ENCODE peak calls at places on chromosomes 2 and 18, in six cellular contexts. C, I, N, Y, V and O are unnamed samples.

GRCh38 chr2:205835982-205836381 is 153.7 kb downstream of the NRP2 start:
- DNase-seq in C (no peak), Y (no peak), I (no peak), V (no peak), N (no peak), O (no peak)

GRCh38 chr2:237904806-237905599 is 45.6 kb downstream of the RAMP1 start:
- DNase-seq in C (no peak), V (peak; percentile 35), Y (no peak), I (no peak), N (no peak), O (no peak)

GRCh38 chr2:151947524-151948165 is 119.4 kb upstream of the ARL5A start:
- DNase-seq in C (no peak), V (no peak), Y (no peak), I (no peak), N (no peak), O (no peak)

GRCh38 chr2:19664651-19665050 is 237.1 kb downstream of the TTC32 start:
- DNase-seq in V (no peak), I (no peak), Y (no peak), C (peak; percentile 28), N (no peak), O (no peak)

GRCh38 chr2:120435671-120436459 is 89.9 kb downstream of the INHBB start:
- DNase-seq in Y (no peak), I (no peak), C (no peak), V (no peak), N (no peak), O (no peak)

GRCh38 chr2:8086342-8086741 is 595.5 kb upstream of the ID2 start:
- DNase-seq in C (peak; percentile 40), Y (no peak), I (no peak), V (no peak), N (no peak), O (no peak)

GRCh38 chr2:222944552-222944951 is 83.7 kb downstream of the ACSL3 start:
- DNase-seq in Y (no peak), C (peak; percentile 47), N (no peak), V (no peak), I (no peak), O (no peak)

GRCh38 chr2:174787485-174788205 is 23.4 kb upstream of the CHRNA1 start:
- DNase-seq in I (no peak), C (peak; percentile 35), V (peak; percentile 69), Y (no peak), N (no peak), O (no peak)

GRCh38 chr18:29361843-29362242 is 1184.9 kb upstream of the CDH2 start:
- DNase-seq in C (no peak), N (no peak), I (no peak), Y (no peak), V (no peak), O (no peak)

GRCh38 chr2:181320638-181321037 is 136.5 kb upstream of the ITGA4 start:
- DNase-seq in Y (no peak), I (no peak), N (no peak), V (no peak), C (no peak), O (no peak)

GRCh38 chr18:77081387-77081773 is 51.2 kb downstream of the MBP start:
- DNase-seq in Y (no peak), C (no peak), I (no peak), V (no peak), N (no peak), O (no peak)

GRCh38 chr2:71071681-71072398 is 3.4 kb downstream of the NAGK start:
- DNase-seq in N (peak; percentile 31), C (no peak), Y (no peak), V (no peak), I (peak; percentile 80), O (no peak)

GRCh38 chr2:239728751-239729150 is 296.4 kb downstream of the NDUFA10 start:
- DNase-seq in I (no peak), N (no peak), C (no peak), V (no peak), Y (no peak), O (peak; percentile 34)

GRCh38 chr2:166373105-166373504 is 2.6 kb downstream of the SCN9A start:
- DNase-seq in V (no peak), I (no peak), C (no peak), Y (no peak), N (no peak), O (no peak)